ENCODE peak calls at places on chromosomes 5 and 9, in ten cellular contexts. One of them, this sample, is unnamed.

GRCh38 chr5:176529824-176530195 is 7.4 kb downstream of the RNF44 start:
- DNase-seq in T-helper 1 cell: peak
- DNase-seq in frontal cortex: peak
- DNase-seq in left cardiac atrium: no peak
- DNase-seq in ELR: no peak
- DNase-seq in KG1: peak
- DNase-seq in AG09319: no peak
- DNase-seq in hypothalamus: no peak
- DNase-seq in thyroid gland: no peak
- DNase-seq in lower lobe of right lung: peak
- DNase-seq in this sample: no peak

GRCh38 chr9:135010921-135011320 is 76.5 kb upstream of the OLFM1 start:
- DNase-seq in T-helper 1 cell: no peak
- DNase-seq in frontal cortex: no peak
- DNase-seq in left cardiac atrium: no peak
- DNase-seq in ELR: no peak
- DNase-seq in KG1: no peak
- DNase-seq in AG09319: no peak
- DNase-seq in hypothalamus: no peak
- DNase-seq in thyroid gland: peak
- DNase-seq in lower lobe of right lung: peak
- DNase-seq in this sample: no peak

GRCh38 chr5:130541617-130542221 is 623.3 kb downstream of the HINT1 start:
- DNase-seq in T-helper 1 cell: no peak
- DNase-seq in frontal cortex: no peak
- DNase-seq in left cardiac atrium: no peak
- DNase-seq in ELR: peak
- DNase-seq in KG1: no peak
- DNase-seq in AG09319: no peak
- DNase-seq in hypothalamus: no peak
- DNase-seq in thyroid gland: no peak
- DNase-seq in lower lobe of right lung: no peak
- DNase-seq in this sample: no peak

GRCh38 chr5:81046041-81046440 is 85.9 kb downstream of the RASGRF2 start:
- DNase-seq in T-helper 1 cell: no peak
- DNase-seq in frontal cortex: peak
- DNase-seq in left cardiac atrium: no peak
- DNase-seq in ELR: no peak
- DNase-seq in KG1: no peak
- DNase-seq in AG09319: no peak
- DNase-seq in hypothalamus: no peak
- DNase-seq in thyroid gland: no peak
- DNase-seq in lower lobe of right lung: no peak
- DNase-seq in this sample: no peak

GRCh38 chr9:29691758-29692407 is 2118.6 kb upstream of the C9orf72 start:
- DNase-seq in T-helper 1 cell: no peak
- DNase-seq in frontal cortex: no peak
- DNase-seq in left cardiac atrium: no peak
- DNase-seq in ELR: peak
- DNase-seq in KG1: no peak
- DNase-seq in AG09319: no peak
- DNase-seq in hypothalamus: no peak
- DNase-seq in thyroid gland: no peak
- DNase-seq in lower lobe of right lung: no peak
- DNase-seq in this sample: peak

GRCh38 chr9:83013261-83013610 is 49.7 kb downstream of the RASEF start:
- DNase-seq in T-helper 1 cell: no peak
- DNase-seq in frontal cortex: no peak
- DNase-seq in left cardiac atrium: no peak
- DNase-seq in ELR: peak
- DNase-seq in KG1: no peak
- DNase-seq in AG09319: peak
- DNase-seq in hypothalamus: no peak
- DNase-seq in thyroid gland: no peak
- DNase-seq in lower lobe of right lung: no peak
- DNase-seq in this sample: no peak

GRCh38 chr9:133777111-133777791 is 39.1 kb upstream of the SARDH start:
- DNase-seq in T-helper 1 cell: no peak
- DNase-seq in frontal cortex: no peak
- DNase-seq in left cardiac atrium: no peak
- DNase-seq in ELR: no peak
- DNase-seq in KG1: no peak
- DNase-seq in AG09319: no peak
- DNase-seq in hypothalamus: no peak
- DNase-seq in thyroid gland: no peak
- DNase-seq in lower lobe of right lung: peak
- DNase-seq in this sample: no peak

GRCh38 chr5:170287532-170287931 is 10.0 kb downstream of the LCP2 start:
- DNase-seq in T-helper 1 cell: no peak
- DNase-seq in frontal cortex: no peak
- DNase-seq in left cardiac atrium: peak
- DNase-seq in ELR: no peak
- DNase-seq in KG1: no peak
- DNase-seq in AG09319: no peak
- DNase-seq in hypothalamus: no peak
- DNase-seq in thyroid gland: no peak
- DNase-seq in lower lobe of right lung: no peak
- DNase-seq in this sample: peak

GRCh38 chr5:94613583-94613982 is 4.8 kb downstream of the KIAA0825 start:
- DNase-seq in T-helper 1 cell: no peak
- DNase-seq in frontal cortex: no peak
- DNase-seq in left cardiac atrium: no peak
- DNase-seq in ELR: peak
- DNase-seq in KG1: no peak
- DNase-seq in AG09319: no peak
- DNase-seq in hypothalamus: no peak
- DNase-seq in thyroid gland: no peak
- DNase-seq in lower lobe of right lung: no peak
- DNase-seq in this sample: peak

GRCh38 chr9:911003-911402 is 65.5 kb upstream of the DMRT3 start:
- DNase-seq in T-helper 1 cell: no peak
- DNase-seq in frontal cortex: no peak
- DNase-seq in left cardiac atrium: no peak
- DNase-seq in ELR: no peak
- DNase-seq in KG1: no peak
- DNase-seq in AG09319: no peak
- DNase-seq in hypothalamus: no peak
- DNase-seq in thyroid gland: no peak
- DNase-seq in lower lobe of right lung: no peak
- DNase-seq in this sample: no peak

GRCh38 chr9:116842658-116843057 is 155.6 kb downstream of the TRIM32 start:
- DNase-seq in T-helper 1 cell: no peak
- DNase-seq in frontal cortex: no peak
- DNase-seq in left cardiac atrium: no peak
- DNase-seq in ELR: no peak
- DNase-seq in KG1: no peak
- DNase-seq in AG09319: no peak
- DNase-seq in hypothalamus: no peak
- DNase-seq in thyroid gland: no peak
- DNase-seq in lower lobe of right lung: no peak
- DNase-seq in this sample: no peak

GRCh38 chr9:72586388-72587160 is 65.2 kb downstream of the TMC1 start:
- DNase-seq in T-helper 1 cell: no peak
- DNase-seq in frontal cortex: no peak
- DNase-seq in left cardiac atrium: no peak
- DNase-seq in ELR: peak
- DNase-seq in KG1: no peak
- DNase-seq in AG09319: peak
- DNase-seq in hypothalamus: no peak
- DNase-seq in thyroid gland: no peak
- DNase-seq in lower lobe of right lung: no peak
- DNase-seq in this sample: no peak

GRCh38 chr5:5220896-5221295 is 80.8 kb downstream of the ADAMTS16 start:
- DNase-seq in T-helper 1 cell: no peak
- DNase-seq in frontal cortex: no peak
- DNase-seq in left cardiac atrium: no peak
- DNase-seq in ELR: no peak
- DNase-seq in KG1: no peak
- DNase-seq in AG09319: no peak
- DNase-seq in hypothalamus: no peak
- DNase-seq in thyroid gland: no peak
- DNase-seq in lower lobe of right lung: no peak
- DNase-seq in this sample: no peak

This sample was measured in testis.